ENCODE peak calls at places on chromosomes 2 and 18, in eight cellular contexts. L is psoas muscle, V is cardiac muscle cell, U is suprapubic skin, Y is left lung, P is gastrocnemius medialis, B is HepG2, A is K562. M is an unnamed sample.

GRCh38 chr2:80153768-80154167 is 150.8 kb downstream of the LRRTM1 start:
- DNase-seq in L (no peak), V (no peak), U (no peak), Y (no peak), P (no peak), B (no peak), A (no peak), M (no peak)

GRCh38 chr18:57469884-57470283 is 34.7 kb downstream of the ONECUT2 start:
- DNase-seq in L (no peak), V (no peak), U (no peak), Y (no peak), P (no peak), B (no peak), A (no peak), M (no peak)

GRCh38 chr2:184692137-184692734 is 93.9 kb downstream of the ZNF804A start:
- DNase-seq in L (no peak), V (no peak), U (no peak), Y (no peak), P (no peak), B (no peak), A (no peak), M (no peak)

GRCh38 chr18:25144835-25145234 is 207.1 kb downstream of the ZNF521 start:
- DNase-seq in L (no peak), V (peak; percentile 84), U (no peak), Y (no peak), P (no peak), B (peak; percentile 0), A (no peak), M (no peak)

GRCh38 chr18:54296017-54296416 is 26.7 kb downstream of the POLI start:
- DNase-seq in L (no peak), V (peak; percentile 41), U (no peak), Y (no peak), P (no peak), B (no peak), A (no peak), M (no peak)

GRCh38 chr18:61731693-61732376 is 161.0 kb downstream of the RNF152 start:
- DNase-seq in L (no peak), V (peak; percentile 76), U (no peak), Y (no peak), P (no peak), B (no peak), A (no peak), M (no peak)

GRCh38 chr18:13221821-13222220 is 3.3 kb downstream of the LDLRAD4 start:
- DNase-seq in L (no peak), V (no peak), U (no peak), Y (peak; percentile 79), P (no peak), B (no peak), A (no peak), M (no peak)

GRCh38 chr18:57780318-57781127 is 22.6 kb downstream of the ATP8B1 start:
- DNase-seq in L (no peak), V (peak; percentile 88), U (no peak), Y (no peak), P (no peak), B (no peak), A (peak; percentile 37), M (no peak)

GRCh38 chr2:191246820-191247380 is 1.7 kb downstream of the MYO1B start:
- DNase-seq in L (no peak), V (peak; percentile 24), U (no peak), Y (no peak), P (no peak), B (no peak), A (no peak), M (no peak)

GRCh38 chr2:54053830-54054229 is 61.6 kb upstream of the ACYP2 start:
- DNase-seq in L (no peak), V (no peak), U (no peak), Y (no peak), P (no peak), B (no peak), A (no peak), M (no peak)

GRCh38 chr2:44706584-44707553 is 234.6 kb upstream of the SIX3 start:
- DNase-seq in L (no peak), V (no peak), U (no peak), Y (no peak), P (no peak), B (no peak), A (no peak), M (no peak)

GRCh38 chr18:67243799-67244587 is 272.5 kb downstream of the DSEL start:
- DNase-seq in L (no peak), V (peak; percentile 25), U (no peak), Y (no peak), P (no peak), B (no peak), A (no peak), M (no peak)

GRCh38 chr2:27765621-27766286 is 5.8 kb upstream of the MRPL33 start:
- DNase-seq in L (peak; percentile 76), V (peak; percentile 83), U (no peak), Y (peak; percentile 81), P (peak; percentile 35), B (no peak), A (peak; percentile 65), M (peak; percentile 40)

GRCh38 chr2:162591403-162592083 is 247.0 kb downstream of the KCNH7 start:
- DNase-seq in L (no peak), V (no peak), U (no peak), Y (no peak), P (no peak), B (no peak), A (no peak), M (no peak)

GRCh38 chr2:236761358-236761757 is 191.7 kb downstream of the ACKR3 start:
- DNase-seq in L (no peak), V (no peak), U (peak; percentile 32), Y (no peak), P (no peak), B (no peak), A (no peak), M (no peak)

GRCh38 chr2:7686016-7686385 is 768.8 kb downstream of the RNF144A start:
- DNase-seq in L (no peak), V (no peak), U (no peak), Y (no peak), P (no peak), B (no peak), A (no peak), M (no peak)

GRCh38 chr2:127640082-127641072 is 5.6 kb upstream of the GPR17 start:
- DNase-seq in L (no peak), V (no peak), U (no peak), Y (no peak), P (no peak), B (peak; percentile 44), A (no peak), M (peak; percentile 33)

GRCh38 chr2:101823347-101823791 is 125.9 kb downstream of the MAP4K4 start:
- DNase-seq in L (no peak), V (peak; percentile 78), U (no peak), Y (peak; percentile 42), P (peak; percentile 13), B (peak; percentile 71), A (peak; percentile 48), M (peak; percentile 68)

GRCh38 chr2:27464443-27464842 is 22.3 kb downstream of the KRTCAP3 start:
- DNase-seq in L (no peak), V (no peak), U (no peak), Y (no peak), P (no peak), B (no peak), A (no peak), M (no peak)

GRCh38 chr18:35533916-35534315 is 36.2 kb upstream of the INO80C start:
- DNase-seq in L (no peak), V (no peak), U (no peak), Y (no peak), P (no peak), B (no peak), A (no peak), M (no peak)
- TF ChIP-seq CTCF in L (no peak), V (no peak), U (no peak), Y (no peak), P (no peak), B (no peak), A (no peak), M (no peak)

GRCh38 chr2:219510512-219511135 is 3.7 kb upstream of the ASIC4 start:
- DNase-seq in L (no peak), V (no peak), U (no peak), Y (no peak), P (no peak), B (no peak), A (no peak), M (no peak)

GRCh38 chr2:219508444-219508734 is 5.9 kb upstream of the ASIC4 start:
- DNase-seq in L (no peak), V (no peak), U (no peak), Y (no peak), P (no peak), B (no peak), A (no peak), M (no peak)

GRCh38 chr2:219509780-219510511 is 4.3 kb upstream of the ASIC4 start:
- DNase-seq in L (peak; percentile 75), V (peak; percentile 69), U (no peak), Y (peak; percentile 52), P (no peak), B (peak; percentile 60), A (peak; percentile 92), M (peak; percentile 26)

GRCh38 chr2:219507555-219508443 is 6.5 kb upstream of the ASIC4 start:
- DNase-seq in L (no peak), V (peak; percentile 9), U (no peak), Y (no peak), P (no peak), B (no peak), A (no peak), M (no peak)

DNA sequence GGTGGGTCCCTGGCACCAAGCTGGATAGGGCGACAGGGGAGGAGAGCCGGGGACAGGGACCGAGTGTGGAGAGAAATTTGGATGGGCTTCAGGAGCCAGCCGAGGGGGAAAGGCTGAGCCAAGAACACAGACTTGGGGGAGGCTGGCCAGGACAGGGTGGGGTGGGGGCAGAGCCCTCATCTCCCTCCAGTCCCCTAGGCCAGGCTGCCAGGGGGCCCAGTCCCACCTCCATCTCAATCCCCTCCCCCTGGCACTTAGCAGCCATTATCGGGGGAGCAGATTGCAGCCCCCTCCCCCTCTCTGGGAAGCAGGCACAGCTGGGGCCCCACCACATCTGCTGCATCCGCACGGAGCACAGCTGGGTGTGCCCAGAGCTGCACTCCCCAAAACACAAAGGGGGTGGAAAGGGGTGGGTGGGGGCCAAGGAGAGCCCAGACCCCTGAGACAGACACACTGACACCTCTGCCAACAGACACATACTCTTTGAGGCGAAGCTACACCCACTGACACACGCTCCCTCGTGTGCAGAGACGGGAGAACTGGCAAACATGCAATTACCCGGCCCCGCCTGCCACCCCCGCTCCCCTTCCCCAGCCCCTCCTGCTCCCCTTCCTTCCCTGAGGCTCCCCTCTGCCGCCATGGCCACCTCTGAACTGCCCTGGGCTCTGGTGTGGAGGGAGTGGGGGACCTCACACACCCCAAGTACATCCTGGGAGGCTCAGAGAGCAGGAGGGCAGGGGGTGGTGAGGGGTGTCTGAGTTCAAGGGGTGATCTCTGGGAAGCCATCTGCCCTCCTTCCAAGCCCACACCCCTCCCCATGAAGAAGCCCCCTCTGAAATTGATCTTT is 5.1 kb upstream of the ASIC4 start:
- DNase-seq in L (no peak), V (peak; percentile 11), U (no peak), Y (no peak), P (no peak), B (no peak), A (no peak), M (no peak)
- H3K27ac ChIP-seq in L (no peak overlapping the region), V (no peak overlapping the region), U (no peak overlapping the region), Y (no peak overlapping the region), P (no peak overlapping the region), B (no peak overlapping the region), A (peak overlapping the region; percentile 89), M (no peak overlapping the region)

GRCh38 chr2:8953525-8953924 is 50.0 kb downstream of the MBOAT2 start:
- DNase-seq in L (no peak), V (no peak), U (no peak), Y (no peak), P (no peak), B (no peak), A (no peak), M (no peak)
- H3K9me3 ChIP-seq in L (peaks cover 4% of the 10 kb centered on the region), V (no peaks in the 10 kb centered on the region), U (peaks cover 11% of the 10 kb centered on the region), Y (peaks cover 28% of the 10 kb centered on the region), P (no peaks in the 10 kb centered on the region), B (peaks cover 31% of the 10 kb centered on the region), A (peaks cover 37% of the 10 kb centered on the region), M (peaks cover 12% of the 10 kb centered on the region)

GRCh38 chr2:1881998-1882397 is 137.7 kb upstream of the PXDN start:
- DNase-seq in L (no peak), V (no peak), U (no peak), Y (no peak), P (no peak), B (no peak), A (no peak), M (no peak)
- TF ChIP-seq CTCF in L (no peak), V (no peak), U (no peak), Y (no peak), P (no peak), B (no peak), A (no peak), M (no peak)